ENCODE peak calls at places on chromosomes 4 and X, in six cellular contexts. R, N, G, L, W and F are unnamed samples.

GRCh38 chr4:2996437-2996836 is 33.1 kb downstream of the GRK4 start:
- DNase-seq in R (no peak), N (no peak), G (no peak), L (no peak), W (no peak), F (no peak)

GRCh38 chr4:33780952-33781655 is 2463.2 kb downstream of the ARAP2 start:
- DNase-seq in R (no peak), N (no peak), G (no peak), L (no peak), W (no peak), F (no peak)

GRCh38 chr4:73603854-73604584 is 16.2 kb downstream of the RASSF6 start:
- DNase-seq in R (no peak), N (no peak), G (no peak), L (no peak), W (no peak), F (no peak)

GRCh38 chrX:15724911-15725310 is 13.2 kb upstream of the CA5B start:
- DNase-seq in R (no peak), N (no peak), G (no peak), L (no peak), W (no peak), F (no peak)

GRCh38 chrX:3518870-3519269 is 172.4 kb upstream of the MXRA5 start:
- DNase-seq in R (peak; percentile 53), N (no peak), G (no peak), L (no peak), W (no peak), F (no peak)

GRCh38 chrX:38807873-38808272 is 6.6 kb downstream of the MID1IP1 start:
- DNase-seq in R (no peak), N (no peak), G (no peak), L (no peak), W (no peak), F (no peak)

GRCh38 chr4:151204925-151205524 is 71.9 kb upstream of the PRSS48 start:
- DNase-seq in R (no peak), N (no peak), G (no peak), L (no peak), W (no peak), F (no peak)

GRCh38 chr4:653080-653821 is 20.8 kb downstream of the ATP5ME start:
- DNase-seq in R (peak; percentile 49), N (no peak), G (no peak), L (peak; percentile 45), W (no peak), F (no peak)

GRCh38 chrX:63050225-63050624 is 300.9 kb downstream of the SPIN4 start:
- DNase-seq in R (no peak), N (no peak), G (no peak), L (no peak), W (no peak), F (no peak)